ENCODE peak calls at places on chromosome 15, in seven cellular contexts. One of them, this sample, is unnamed.

GRCh38 chr15:58423858-58424608 is 7.8 kb upstream of the LIPC start:
- DNase-seq in H9: no peak
- DNase-seq in IMR-90: peak; percentile 42
- DNase-seq in H1: no peak
- DNase-seq in neuronal stem cell: no peak
- DNase-seq in mesendoderm: no peak
- DNase-seq in mesenchymal stem cell: no peak
- DNase-seq in this sample: no peak

GRCh38 chr15:65211157-65211982 is at the start of gene CILP:
- DNase-seq in H9: no peak
- DNase-seq in IMR-90: peak; percentile 59
- DNase-seq in H1: no peak
- DNase-seq in neuronal stem cell: no peak
- DNase-seq in mesendoderm: no peak
- DNase-seq in mesenchymal stem cell: peak; percentile 33
- DNase-seq in this sample: peak; percentile 30

GRCh38 chr15:51917493-51917892 is 54.1 kb downstream of the LEO1 start:
- DNase-seq in H9: peak; percentile 77
- DNase-seq in IMR-90: peak; percentile 30
- DNase-seq in H1: no peak
- DNase-seq in neuronal stem cell: no peak
- DNase-seq in mesendoderm: peak; percentile 82
- DNase-seq in mesenchymal stem cell: peak; percentile 28
- DNase-seq in this sample: no peak

GRCh38 chr15:80554526-80554925 is 140.6 kb upstream of the ABHD17C start:
- DNase-seq in H9: no peak
- DNase-seq in IMR-90: no peak
- DNase-seq in H1: no peak
- DNase-seq in neuronal stem cell: no peak
- DNase-seq in mesendoderm: no peak
- DNase-seq in mesenchymal stem cell: no peak
- DNase-seq in this sample: no peak

GRCh38 chr15:55183679-55184078 is 13.1 kb downstream of the RSL24D1 start:
- DNase-seq in H9: no peak
- DNase-seq in IMR-90: peak; percentile 17
- DNase-seq in H1: no peak
- DNase-seq in neuronal stem cell: no peak
- DNase-seq in mesendoderm: no peak
- DNase-seq in mesenchymal stem cell: no peak
- DNase-seq in this sample: no peak

GRCh38 chr15:50786871-50787270 is 21.4 kb upstream of the SPPL2A start:
- DNase-seq in H9: no peak
- DNase-seq in IMR-90: no peak
- DNase-seq in H1: no peak
- DNase-seq in neuronal stem cell: no peak
- DNase-seq in mesendoderm: peak; percentile 56
- DNase-seq in mesenchymal stem cell: no peak
- DNase-seq in this sample: no peak

GRCh38 chr15:89052474-89052873 is 35.8 kb upstream of the ABHD2 start:
- DNase-seq in H9: no peak
- DNase-seq in IMR-90: peak; percentile 97
- DNase-seq in H1: no peak
- DNase-seq in neuronal stem cell: no peak
- DNase-seq in mesendoderm: no peak
- DNase-seq in mesenchymal stem cell: peak; percentile 91
- DNase-seq in this sample: peak; percentile 30

GRCh38 chr15:63246691-63247464 is 30.5 kb upstream of the APH1B start:
- DNase-seq in H9: no peak
- DNase-seq in IMR-90: peak; percentile 91
- DNase-seq in H1: no peak
- DNase-seq in neuronal stem cell: no peak
- DNase-seq in mesendoderm: no peak
- DNase-seq in mesenchymal stem cell: peak; percentile 92
- DNase-seq in this sample: peak; percentile 97

GRCh38 chr15:68408526-68408925 is 23.4 kb downstream of the ITGA11 start:
- DNase-seq in H9: no peak
- DNase-seq in IMR-90: no peak
- DNase-seq in H1: peak; percentile 26
- DNase-seq in neuronal stem cell: no peak
- DNase-seq in mesendoderm: no peak
- DNase-seq in mesenchymal stem cell: no peak
- DNase-seq in this sample: no peak

GRCh38 chr15:50476143-50476542 is 51.9 kb downstream of the USP8 start:
- DNase-seq in H9: no peak
- DNase-seq in IMR-90: no peak
- DNase-seq in H1: no peak
- DNase-seq in neuronal stem cell: no peak
- DNase-seq in mesendoderm: no peak
- DNase-seq in mesenchymal stem cell: no peak
- DNase-seq in this sample: no peak

GRCh38 chr15:88057836-88058235 is 198.7 kb downstream of the NTRK3 start:
- DNase-seq in H9: no peak
- DNase-seq in IMR-90: no peak
- DNase-seq in H1: no peak
- DNase-seq in neuronal stem cell: no peak
- DNase-seq in mesendoderm: no peak
- DNase-seq in mesenchymal stem cell: no peak
- DNase-seq in this sample: no peak

GRCh38 chr15:78739996-78740903 is 71.0 kb downstream of the ADAMTS7 start:
- DNase-seq in H9: peak; percentile 91
- DNase-seq in IMR-90: peak; percentile 23
- DNase-seq in H1: peak; percentile 96
- DNase-seq in neuronal stem cell: peak; percentile 51
- DNase-seq in mesendoderm: peak; percentile 90
- DNase-seq in mesenchymal stem cell: peak; percentile 45
- DNase-seq in this sample: peak; percentile 56

GRCh38 chr15:70272565-70273355 is 175.0 kb upstream of the TLE3 start:
- DNase-seq in H9: no peak
- DNase-seq in IMR-90: no peak
- DNase-seq in H1: no peak
- DNase-seq in neuronal stem cell: no peak
- DNase-seq in mesendoderm: peak; percentile 37
- DNase-seq in mesenchymal stem cell: no peak
- DNase-seq in this sample: no peak

GRCh38 chr15:52191207-52191606 is at the start of gene GNB5:
- DNase-seq in H9: no peak
- DNase-seq in IMR-90: no peak
- DNase-seq in H1: no peak
- DNase-seq in neuronal stem cell: no peak
- DNase-seq in mesendoderm: peak; percentile 88
- DNase-seq in mesenchymal stem cell: no peak
- DNase-seq in this sample: no peak

GRCh38 chr15:28886431-28887343 is 913 bp downstream of the APBA2 start:
- DNase-seq in H9: no peak
- DNase-seq in IMR-90: no peak
- DNase-seq in H1: no peak
- DNase-seq in neuronal stem cell: no peak
- DNase-seq in mesendoderm: no peak
- DNase-seq in mesenchymal stem cell: peak; percentile 14
- DNase-seq in this sample: no peak

GRCh38 chr15:52076889-52077781 is 35.4 kb downstream of the BCL2L10 start:
- DNase-seq in H9: no peak
- DNase-seq in IMR-90: peak; percentile 90
- DNase-seq in H1: no peak
- DNase-seq in neuronal stem cell: no peak
- DNase-seq in mesendoderm: peak; percentile 13
- DNase-seq in mesenchymal stem cell: peak; percentile 94
- DNase-seq in this sample: peak; percentile 28

GRCh38 chr15:70186152-70186551 is 88.4 kb upstream of the TLE3 start:
- DNase-seq in H9: no peak
- DNase-seq in IMR-90: no peak
- DNase-seq in H1: no peak
- DNase-seq in neuronal stem cell: no peak
- DNase-seq in mesendoderm: no peak
- DNase-seq in mesenchymal stem cell: no peak
- DNase-seq in this sample: no peak

GRCh38 chr15:101320501-101321052 is 25.5 kb upstream of the SNRPA1 start:
- DNase-seq in H9: peak; percentile 78
- DNase-seq in IMR-90: peak; percentile 51
- DNase-seq in H1: peak; percentile 71
- DNase-seq in neuronal stem cell: peak; percentile 14
- DNase-seq in mesendoderm: peak; percentile 84
- DNase-seq in mesenchymal stem cell: peak; percentile 95
- DNase-seq in this sample: peak; percentile 42

DNA sequence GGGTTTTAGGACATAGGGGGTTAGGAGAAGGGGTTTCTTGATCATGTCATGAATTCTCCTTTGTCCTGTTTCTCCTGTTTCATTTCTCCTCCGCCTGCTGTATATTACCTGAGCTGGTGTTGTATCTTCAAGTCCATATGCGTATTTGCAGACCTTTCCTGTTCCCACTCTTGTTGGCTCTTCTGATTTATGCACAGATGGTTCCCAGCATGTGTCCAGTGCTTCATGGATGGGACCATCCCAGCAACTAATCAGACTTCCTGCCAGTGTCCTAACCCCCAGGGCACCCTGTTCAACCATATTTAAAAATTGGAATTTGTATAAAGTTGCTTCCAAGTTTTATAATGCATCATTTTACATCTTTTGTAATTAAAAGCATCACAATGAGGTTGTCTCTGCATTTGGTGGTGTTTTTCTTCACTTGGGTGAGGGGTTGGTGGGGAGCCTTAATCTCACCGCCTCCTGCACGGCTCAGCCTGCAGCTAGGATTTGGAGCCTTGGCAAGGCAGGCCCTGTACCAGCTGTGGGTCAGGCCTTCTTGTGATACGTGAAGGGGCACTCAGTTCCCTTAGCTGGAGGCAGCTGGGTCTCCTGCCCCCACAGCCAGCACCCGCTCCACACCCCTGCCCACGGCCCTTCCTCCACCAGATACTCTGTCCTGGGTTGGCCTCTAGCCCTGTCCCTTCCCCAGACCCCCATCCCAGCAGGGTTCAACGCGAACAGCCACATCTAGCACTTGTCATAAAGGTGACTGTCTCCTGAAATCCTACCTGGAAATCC is 72.0 kb upstream of the BLM start:
- DNase-seq in H9: no peak
- DNase-seq in IMR-90: no peak
- DNase-seq in H1: no peak
- DNase-seq in neuronal stem cell: no peak
- DNase-seq in mesendoderm: no peak
- DNase-seq in mesenchymal stem cell: no peak
- DNase-seq in this sample: no peak
- H3K79me1 ChIP-seq in H9: no peaks in the 10 kb centered on the region
- H3K79me1 ChIP-seq in IMR-90: no peaks in the 10 kb centered on the region
- H3K79me1 ChIP-seq in H1: no peaks in the 10 kb centered on the region
- H3K79me1 ChIP-seq in neuronal stem cell: no peaks in the 10 kb centered on the region
- H3K79me1 ChIP-seq in mesendoderm: no peaks in the 10 kb centered on the region
- H3K79me1 ChIP-seq in mesenchymal stem cell: no peaks in the 10 kb centered on the region
- H3K79me1 ChIP-seq in this sample: peaks cover 15% of the 10 kb centered on the region

GRCh38 chr15:36826948-36827347 is 247.5 kb downstream of the CDIN1 start:
- DNase-seq in H9: no peak
- DNase-seq in IMR-90: no peak
- DNase-seq in H1: no peak
- DNase-seq in neuronal stem cell: no peak
- DNase-seq in mesendoderm: peak; percentile 52
- DNase-seq in mesenchymal stem cell: no peak
- DNase-seq in this sample: no peak

GRCh38 chr15:36831915-36832310 is 252.5 kb downstream of the CDIN1 start:
- DNase-seq in H9: no peak
- DNase-seq in IMR-90: no peak
- DNase-seq in H1: no peak
- DNase-seq in neuronal stem cell: no peak
- DNase-seq in mesendoderm: no peak
- DNase-seq in mesenchymal stem cell: no peak
- DNase-seq in this sample: peak; percentile 17

GRCh38 chr15:36832792-36833191 is 253.4 kb downstream of the CDIN1 start:
- DNase-seq in H9: no peak
- DNase-seq in IMR-90: peak; percentile 27
- DNase-seq in H1: no peak
- DNase-seq in neuronal stem cell: no peak
- DNase-seq in mesendoderm: no peak
- DNase-seq in mesenchymal stem cell: no peak
- DNase-seq in this sample: peak; percentile 24

GRCh38 chr15:36831125-36831914 is 251.9 kb downstream of the CDIN1 start:
- DNase-seq in H9: no peak
- DNase-seq in IMR-90: peak; percentile 97
- DNase-seq in H1: no peak
- DNase-seq in neuronal stem cell: no peak
- DNase-seq in mesendoderm: no peak
- DNase-seq in mesenchymal stem cell: peak; percentile 21
- DNase-seq in this sample: peak; percentile 95

GRCh38 chr15:36827824-36828223 is 248.4 kb downstream of the CDIN1 start:
- DNase-seq in H9: no peak
- DNase-seq in IMR-90: no peak
- DNase-seq in H1: no peak
- DNase-seq in neuronal stem cell: no peak
- DNase-seq in mesendoderm: no peak
- DNase-seq in mesenchymal stem cell: no peak
- DNase-seq in this sample: no peak
- H2AK5ac ChIP-seq in H9: no peak overlapping the region
- H2AK5ac ChIP-seq in IMR-90: peak overlapping the region; percentile 5
- H2AK5ac ChIP-seq in H1: no peak overlapping the region
- H2AK5ac ChIP-seq in neuronal stem cell: no peak overlapping the region
- H2AK5ac ChIP-seq in mesendoderm: no peak overlapping the region
- H2AK5ac ChIP-seq in mesenchymal stem cell: no peak overlapping the region
- H2AK5ac ChIP-seq in this sample: no peak overlapping the region

GRCh38 chr15:81595752-81596151 is 221.7 kb upstream of the TMC3 start:
- DNase-seq in H9: no peak
- DNase-seq in IMR-90: no peak
- DNase-seq in H1: no peak
- DNase-seq in neuronal stem cell: no peak
- DNase-seq in mesendoderm: no peak
- DNase-seq in mesenchymal stem cell: no peak
- DNase-seq in this sample: no peak

DNA sequence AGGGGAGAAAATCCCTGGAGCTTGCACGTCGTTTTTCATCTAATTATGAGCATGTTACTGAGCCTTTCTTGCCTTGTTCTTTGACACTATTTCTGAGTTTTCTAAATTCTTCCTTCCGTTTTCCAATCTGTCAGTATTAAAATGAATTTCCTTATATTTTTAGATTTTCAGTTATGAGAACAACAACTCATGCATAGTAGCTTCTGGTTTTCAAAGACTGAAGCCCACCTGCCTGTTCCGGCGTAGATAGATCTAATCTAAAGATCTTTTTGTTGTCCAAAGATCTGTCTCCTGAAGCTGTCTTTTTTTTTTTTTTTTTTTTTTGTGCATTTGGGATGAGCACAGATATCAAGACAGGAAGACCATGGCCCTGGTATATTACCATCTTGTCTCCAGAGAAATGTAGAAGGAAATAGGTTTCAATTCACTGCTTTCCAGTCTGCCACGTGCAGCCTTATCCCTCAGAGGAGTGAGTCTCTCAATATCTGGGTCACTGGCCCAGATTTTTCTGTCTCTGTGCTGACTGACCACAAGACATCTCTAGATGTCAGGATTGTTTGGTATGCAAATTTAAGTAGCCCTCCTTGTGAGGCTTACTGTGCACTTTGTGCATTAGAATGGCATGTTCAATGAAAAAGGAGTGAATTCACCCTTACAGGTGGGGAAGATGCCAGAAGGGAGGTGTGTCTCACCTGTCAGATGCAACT is 222.3 kb upstream of the TMC3 start:
- DNase-seq in H9: no peak
- DNase-seq in IMR-90: no peak
- DNase-seq in H1: no peak
- DNase-seq in neuronal stem cell: no peak
- DNase-seq in mesendoderm: no peak
- DNase-seq in mesenchymal stem cell: no peak
- DNase-seq in this sample: no peak
- H3K79me1 ChIP-seq in H9: no peaks in the 10 kb centered on the region
- H3K79me1 ChIP-seq in IMR-90: no peaks in the 10 kb centered on the region
- H3K79me1 ChIP-seq in H1: no peaks in the 10 kb centered on the region
- H3K79me1 ChIP-seq in neuronal stem cell: no peaks in the 10 kb centered on the region
- H3K79me1 ChIP-seq in mesendoderm: no peaks in the 10 kb centered on the region
- H3K79me1 ChIP-seq in mesenchymal stem cell: no peaks in the 10 kb centered on the region
- H3K79me1 ChIP-seq in this sample: no peaks in the 10 kb centered on the region

GRCh38 chr15:95300958-95301357 is 1029.5 kb upstream of the NR2F2 start:
- DNase-seq in H9: no peak
- DNase-seq in IMR-90: peak; percentile 64
- DNase-seq in H1: no peak
- DNase-seq in neuronal stem cell: no peak
- DNase-seq in mesendoderm: no peak
- DNase-seq in mesenchymal stem cell: peak; percentile 45
- DNase-seq in this sample: peak; percentile 10
- H2AK5ac ChIP-seq in H9: no peak overlapping the region
- H2AK5ac ChIP-seq in IMR-90: no peak overlapping the region
- H2AK5ac ChIP-seq in H1: no peak overlapping the region
- H2AK5ac ChIP-seq in neuronal stem cell: no peak overlapping the region
- H2AK5ac ChIP-seq in mesendoderm: no peak overlapping the region
- H2AK5ac ChIP-seq in mesenchymal stem cell: no peak overlapping the region
- H2AK5ac ChIP-seq in this sample: no peak overlapping the region

This sample was measured in trophoblast cell.